ENCODE peak calls at places on chromosome 12, in five cellular contexts. A is K562, E is HepG2, G is GM12878, C is SK-N-SH. B is an unnamed sample.

GRCh38 chr12:6982532-6982931 is 11.8 kb downstream of the EMG1 start:
- DNase-seq in E (no peak), G (no peak), A (no peak), C (no peak), B (no peak)

GRCh38 chr12:56591111-56591510 is 39.0 kb downstream of the BAZ2A start:
- DNase-seq in C (no peak), E (no peak), G (no peak), A (no peak), B (no peak)

GRCh38 chr12:122749569-122750332 is 2.9 kb upstream of the DENR start:
- DNase-seq in C (peak; percentile 38), E (no peak), G (no peak), A (peak; percentile 47), B (no peak)

GRCh38 chr12:21239866-21240265 is 94.9 kb downstream of the SLCO1A2 start:
- DNase-seq in C (no peak), G (no peak), A (no peak), E (no peak), B (no peak)

GRCh38 chr12:109888179-109889020 is 8.1 kb upstream of the GLTP start:
- DNase-seq in C (no peak), A (no peak), G (peak; percentile 45), E (no peak), B (peak; percentile 50)

GRCh38 chr12:123973552-123974341 is 732 bp downstream of the ZNF664 start:
- DNase-seq in A (peak; percentile 25), G (no peak), E (peak; percentile 21), C (peak; percentile 70), B (no peak)

GRCh38 chr12:12538535-12538934 is 24.1 kb downstream of the DUSP16 start:
- DNase-seq in C (no peak), G (no peak), E (no peak), A (no peak), B (no peak)

GRCh38 chr12:101830391-101831325 is at the start of gene GNPTAB:
- DNase-seq in C (peak; percentile 98), A (peak; percentile 99), E (peak; percentile 87), G (peak; percentile 80), B (peak; percentile 82)

GRCh38 chr12:52081263-52081733 is 1.8 kb downstream of the SMIM41 start:
- DNase-seq in G (no peak), E (no peak), C (peak; percentile 57), A (no peak), B (no peak)

GRCh38 chr12:2156333-2156732 is 103.5 kb downstream of the CACNA1C start:
- DNase-seq in G (no peak), C (no peak), E (no peak), A (no peak), B (no peak)

GRCh38 chr12:2161478-2161877 is 108.7 kb downstream of the CACNA1C start:
- DNase-seq in C (no peak), G (no peak), A (no peak), E (no peak), B (no peak)

GRCh38 chr12:2163172-2163927 is 110.6 kb downstream of the CACNA1C start:
- DNase-seq in A (no peak), G (no peak), C (no peak), E (peak; percentile 6), B (no peak)

GRCh38 chr12:2165021-2165420 is 112.2 kb downstream of the CACNA1C start:
- DNase-seq in E (no peak), C (no peak), A (no peak), G (no peak), B (no peak)

DNA sequence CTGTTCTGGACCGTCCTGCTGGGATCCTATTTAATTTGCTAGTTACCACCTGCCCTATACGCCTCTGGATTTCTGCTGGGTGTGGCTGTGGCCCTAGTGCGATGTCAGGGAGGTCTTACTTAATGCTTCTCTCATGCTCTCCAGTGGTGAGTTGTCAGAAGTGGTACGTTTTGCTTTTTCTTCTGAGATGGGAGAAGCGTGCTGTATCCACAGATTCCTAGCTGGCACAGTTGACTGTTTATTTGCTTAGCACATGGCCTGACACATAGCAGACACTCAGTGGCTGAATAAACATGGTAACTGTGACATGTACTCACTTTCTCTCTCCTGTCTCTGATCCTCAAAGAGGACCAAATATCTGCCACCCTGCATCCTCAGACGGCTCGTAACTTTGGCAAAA is 107.3 kb downstream of the CACNA1C start:
- DNase-seq in C (no peak), A (no peak), E (no peak), G (no peak), B (no peak)
- TF ChIP-seq ZBTB33 in C (no peak), A (no peak), E (no peak), G (no peak), B (no peak)

GRCh38 chr12:63423839-63424238 is 244.5 kb downstream of the DPY19L2 start:
- DNase-seq in G (no peak), A (no peak), C (no peak), E (no peak), B (no peak)

GRCh38 chr12:63415357-63415756 is 252.9 kb downstream of the DPY19L2 start:
- DNase-seq in C (no peak), A (no peak), E (no peak), G (no peak), B (no peak)

GRCh38 chr12:63419119-63419518 is 249.2 kb downstream of the DPY19L2 start:
- DNase-seq in A (no peak), C (no peak), E (no peak), G (no peak), B (peak; percentile 81)

GRCh38 chr12:63416788-63417187 is 251.5 kb downstream of the DPY19L2 start:
- DNase-seq in G (no peak), C (no peak), E (no peak), A (no peak), B (no peak)

GRCh38 chr12:63420206-63420644 is 248.1 kb downstream of the DPY19L2 start:
- DNase-seq in E (peak; percentile 36), G (peak; percentile 24), C (peak; percentile 37), A (peak; percentile 65), B (peak; percentile 73)
- TF ChIP-seq RAD21 in E (peak; percentile 26), G (peak; percentile 66), C (peak; percentile 70), A (peak; percentile 42), B (peak; percentile 68)

DNA sequence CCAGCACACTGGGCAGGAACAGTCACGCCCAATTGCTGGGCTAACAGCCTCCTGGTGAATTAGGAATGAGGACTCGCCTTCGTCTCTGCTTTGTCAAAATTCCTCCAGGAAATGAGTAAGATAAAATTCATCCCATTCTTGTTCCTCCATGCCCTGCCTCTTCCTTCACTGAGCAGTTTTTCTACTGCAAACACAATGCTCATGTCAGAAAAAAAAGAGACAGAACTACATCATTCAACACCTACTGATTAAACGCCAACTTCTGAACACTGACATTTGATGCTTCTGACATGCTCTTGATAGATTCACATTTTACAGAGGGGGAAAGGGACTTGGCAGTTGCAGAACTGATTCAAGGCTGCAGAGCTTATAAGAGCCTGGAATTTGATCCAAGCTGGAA is 37.5 kb upstream of the DTX1 start:
- DNase-seq in C (no peak), A (no peak), E (no peak), G (no peak), B (no peak)
- TF ChIP-seq YY1 in C (no peak), A (no peak), E (no peak), G (no peak), B (no peak)

GRCh38 chr12:68609955-68610434 is 704 bp upstream of the RAP1B start:
- DNase-seq in G (no peak), C (peak; percentile 13), E (no peak), A (no peak), B (no peak)
- TF ChIP-seq ZBTB33 in G (no peak), C (no peak), E (no peak), A (no peak), B (no peak)